ENCODE peak calls at places on chromosomes 1 and 21, in four cellular contexts. B is psoas muscle, W is HL-60, A is tibial nerve. M is an unnamed sample.

GRCh38 chr1:207883660-207884245 is 27.2 kb downstream of the CD34 start:
- DNase-seq in B (no peak), W (no peak), A (no peak), M (no peak)

GRCh38 chr1:236623371-236624166 is 19.3 kb upstream of the HEATR1 start:
- DNase-seq in B (no peak), W (no peak), A (no peak), M (no peak)

GRCh38 chr1:226976671-226977287 is 36.7 kb downstream of the COQ8A start:
- DNase-seq in B (no peak), W (no peak), A (no peak), M (no peak)

GRCh38 chr1:76040327-76040868 is 34.1 kb upstream of the ST6GALNAC3 start:
- DNase-seq in B (no peak), W (no peak), A (no peak), M (no peak)

GRCh38 chr1:36162680-36163079 is 6.7 kb downstream of the MAP7D1 start:
- DNase-seq in B (no peak), W (no peak), A (no peak), M (no peak)

GRCh38 chr1:67817319-67817718 is 15.9 kb downstream of the GNG12 start:
- DNase-seq in B (peak), W (no peak), A (no peak), M (no peak)

GRCh38 chr1:114369930-114370329 is 141.1 kb downstream of the TRIM33 start:
- DNase-seq in B (no peak), W (no peak), A (no peak), M (no peak)

GRCh38 chr1:193568451-193568985 is 382.1 kb upstream of the B3GALT2 start:
- DNase-seq in B (no peak), W (no peak), A (no peak), M (no peak)

GRCh38 chr1:29635501-29636263 is 399.4 kb downstream of the PTPRU start:
- DNase-seq in B (no peak), W (no peak), A (no peak), M (no peak)

GRCh38 chr1:23026573-23026972 is 7.3 kb downstream of the KDM1A start:
- DNase-seq in B (no peak), W (no peak), A (no peak), M (no peak)

GRCh38 chr1:201377611-201378092 is at the start of gene TNNT2:
- DNase-seq in B (no peak), W (no peak), A (no peak), M (no peak)
- H3K4me3 ChIP-seq in B (no peak), W (no peak), A (no peak), M (no peak)

GRCh38 chr1:12051361-12051760 is 11.7 kb upstream of the TNFRSF8 start:
- DNase-seq in B (no peak), W (no peak), A (no peak), M (no peak)

GRCh38 chr1:12048376-12048775 is 14.7 kb upstream of the TNFRSF8 start:
- DNase-seq in B (no peak), W (no peak), A (no peak), M (no peak)

GRCh38 chr1:12049625-12050024 is 13.5 kb upstream of the TNFRSF8 start:
- DNase-seq in B (no peak), W (peak), A (no peak), M (no peak)

GRCh38 chr1:12046749-12047119 is 16.4 kb upstream of the TNFRSF8 start:
- DNase-seq in B (no peak), W (no peak), A (no peak), M (no peak)

GRCh38 chr1:12047120-12047876 is 15.8 kb upstream of the TNFRSF8 start:
- DNase-seq in B (no peak), W (no peak), A (no peak), M (no peak)
- H3K4me3 ChIP-seq in B (no peak), W (no peak), A (no peak), M (no peak)

GRCh38 chr21:31750843-31751242 is 18.9 kb upstream of the SCAF4 start:
- DNase-seq in B (no peak), W (no peak), A (no peak), M (no peak)
- H3K4me3 ChIP-seq in B (no peak), W (no peak), A (no peak), M (no peak)

DNA sequence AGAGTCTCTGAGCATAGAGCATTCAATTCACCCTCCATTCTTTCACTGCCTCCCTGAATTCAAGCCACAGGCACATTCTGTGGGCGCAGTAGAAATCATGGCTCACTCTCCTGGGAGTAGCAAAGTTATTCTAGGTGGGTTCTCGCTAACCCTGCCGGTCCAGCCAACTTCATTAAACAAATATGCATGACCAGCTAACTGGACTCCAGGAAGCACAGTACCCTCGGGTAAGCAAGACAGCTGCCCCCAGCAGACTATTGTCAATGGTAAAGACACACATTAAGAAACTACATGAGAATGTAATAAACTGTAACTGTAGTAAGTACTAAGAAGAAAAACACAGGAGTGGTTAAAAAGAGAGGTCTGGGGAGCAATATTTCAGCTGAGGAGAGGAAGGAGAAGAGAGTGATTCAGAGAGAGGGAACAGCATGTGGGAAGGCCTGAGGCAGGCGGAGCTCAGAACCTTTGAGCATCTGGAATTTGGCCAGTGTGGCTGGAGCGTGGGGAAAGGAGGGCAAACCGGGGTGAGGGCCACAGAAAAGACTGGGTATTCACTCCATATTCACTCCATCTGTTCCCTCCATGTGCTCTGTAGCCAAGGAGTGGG is 7.4 kb downstream of the SLC2A5 start:
- DNase-seq in B (no peak), W (no peak), A (no peak), M (peak)
- H3K4me3 ChIP-seq in B (no peak), W (no peak), A (no peak), M (no peak)

DNA sequence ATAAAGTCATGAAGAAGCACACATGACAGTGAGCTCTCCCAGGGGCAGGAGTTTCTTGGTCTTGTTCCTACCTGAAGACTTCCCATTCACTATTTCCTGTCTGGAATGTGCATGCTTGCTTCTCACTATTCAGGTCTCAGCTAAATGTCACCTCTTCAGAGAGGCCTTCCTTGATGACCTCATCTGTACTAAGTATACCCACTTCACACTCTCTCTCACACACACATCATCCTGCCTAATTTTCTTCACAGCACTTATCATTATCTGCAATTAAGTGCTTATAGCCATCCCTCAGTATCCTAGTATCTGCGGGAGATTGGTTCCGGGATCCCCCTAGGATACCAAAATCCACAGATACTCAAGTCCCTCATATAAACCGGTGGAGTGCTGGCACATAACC is 146.4 kb upstream of the IVNS1ABP start:
- DNase-seq in B (no peak), W (no peak), A (no peak), M (no peak)
- H3K4me3 ChIP-seq in B (no peak), W (no peak), A (no peak), M (no peak)

GRCh38 chr1:24586970-24587820 is 31.3 kb downstream of the NCMAP start:
- DNase-seq in B (no peak), W (peak), A (no peak), M (no peak)
- H3K4me3 ChIP-seq in B (no peak), W (no peak), A (no peak), M (no peak)

DNA sequence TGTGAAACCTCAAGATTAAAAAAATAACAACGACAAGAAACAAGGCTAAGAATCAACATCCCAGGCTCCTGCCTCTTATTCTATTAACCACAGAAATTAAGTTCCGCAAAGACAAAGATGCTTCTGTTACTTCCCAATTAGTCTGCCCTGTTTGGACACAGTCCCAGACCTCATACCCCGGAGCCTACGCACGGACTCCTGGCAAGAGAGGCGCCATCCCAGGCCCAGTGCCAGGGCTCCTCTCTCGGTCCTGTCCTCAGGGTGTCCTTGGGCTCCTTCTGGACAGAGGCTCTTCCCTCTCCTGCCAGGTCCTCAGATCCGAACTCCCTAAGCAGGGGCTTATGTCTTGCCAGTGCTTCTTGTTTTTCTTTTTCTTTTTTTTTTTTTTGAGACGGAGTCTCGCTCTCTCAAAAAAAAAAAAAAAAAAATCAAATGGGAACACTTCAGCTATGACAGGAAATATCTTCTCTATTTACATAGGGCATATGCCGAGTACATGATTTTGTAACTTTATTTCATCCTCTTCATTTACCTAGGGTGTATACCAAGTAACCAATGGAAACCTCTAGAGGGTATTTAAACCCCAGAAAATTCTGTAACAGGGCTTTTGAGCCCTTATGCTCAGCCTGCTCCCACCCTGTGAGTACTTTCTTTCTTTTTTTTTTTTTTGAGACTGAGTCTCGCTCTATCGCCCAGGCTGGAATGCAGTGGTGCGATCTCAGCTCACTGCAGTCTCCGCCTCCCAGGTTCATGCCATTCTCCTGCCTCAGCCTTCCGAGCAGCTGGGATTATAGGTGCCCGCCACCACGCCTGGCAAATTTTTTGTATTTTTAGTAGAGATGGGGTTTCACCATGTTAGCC is 11.7 kb upstream of the ENO1 start:
- DNase-seq in B (peak), W (peak), A (peak), M (peak)
- H3K4me3 ChIP-seq in B (peak), W (no peak), A (peak), M (no peak)

DNA sequence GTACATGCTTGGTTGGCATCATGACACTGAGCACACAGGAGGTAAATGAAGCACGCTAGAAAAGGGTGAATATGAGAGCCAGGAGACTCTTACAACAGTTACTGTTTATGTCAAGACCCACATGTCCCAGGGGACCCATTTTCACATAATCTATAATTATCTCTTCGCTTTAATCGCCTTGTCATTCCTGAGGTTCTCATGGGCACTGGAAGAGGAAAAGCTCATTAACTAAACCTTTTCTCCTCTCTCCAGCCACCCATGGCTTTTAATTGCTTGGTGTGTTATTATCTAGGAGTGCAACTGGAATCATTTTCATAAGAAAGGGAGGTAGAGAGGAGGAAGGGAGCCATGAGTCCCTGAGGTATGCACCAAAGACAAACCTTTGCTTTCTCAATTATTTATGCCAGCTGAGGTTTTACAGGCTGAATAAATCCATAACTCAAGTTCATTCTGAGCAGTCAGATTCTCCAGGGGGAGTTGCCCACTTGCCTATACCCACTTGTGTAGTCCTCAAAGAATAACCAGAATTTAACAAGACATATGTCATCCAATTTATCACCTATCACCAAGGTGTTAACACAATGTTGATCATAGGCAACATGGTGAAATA is 77.4 kb downstream of the ACBD6 start:
- DNase-seq in B (no peak), W (no peak), A (no peak), M (no peak)
- H3K4me3 ChIP-seq in B (no peak), W (no peak), A (no peak), M (no peak)